ENCODE peak calls at places on chromosomes 5 and 9, in five cellular contexts. H, N, R, J and M are unnamed samples.

GRCh38 chr9:89969156-89969566 is 364.3 kb downstream of the GADD45G start:
- DNase-seq in H (peak), N (no peak), R (no peak), J (no peak), M (no peak)

GRCh38 chr5:61587120-61587519 is 255.1 kb downstream of the ZSWIM6 start:
- DNase-seq in H (no peak), J (no peak), N (no peak), R (no peak), M (no peak)

GRCh38 chr9:36717276-36717675 is 144.6 kb downstream of the MELK start:
- DNase-seq in H (no peak), N (no peak), R (no peak), J (no peak), M (no peak)

GRCh38 chr5:38878391-38879090 is 32.7 kb downstream of the OSMR start:
- DNase-seq in N (no peak), R (no peak), J (no peak), H (no peak), M (no peak)

GRCh38 chr5:179668404-179668803 is 12.4 kb downstream of the CBY3 start:
- DNase-seq in R (no peak), J (no peak), H (peak), N (no peak), M (peak)

GRCh38 chr9:826500-827280 is 14.8 kb upstream of the DMRT1 start:
- DNase-seq in R (no peak), J (no peak), H (peak), N (no peak), M (no peak)

GRCh38 chr9:91724609-91725505 is 225.2 kb downstream of the ROR2 start:
- DNase-seq in N (no peak), H (no peak), J (no peak), R (no peak), M (no peak)

GRCh38 chr5:52706775-52707174 is 80.9 kb upstream of the ITGA1 start:
- DNase-seq in J (no peak), H (no peak), R (no peak), N (no peak), M (no peak)

GRCh38 chr9:119365291-119366027 is 3.8 kb downstream of the BRINP1 start:
- DNase-seq in R (no peak), H (no peak), J (no peak), N (no peak), M (peak)

GRCh38 chr5:96817496-96817895 is 9.8 kb upstream of the ERAP1 start:
- DNase-seq in N (no peak), H (no peak), J (no peak), R (no peak), M (no peak)

GRCh38 chr5:67166886-67167285 is 29.7 kb downstream of the CD180 start:
- DNase-seq in J (no peak), R (no peak), N (no peak), H (no peak), M (no peak)
- H3K4me3 ChIP-seq in J (peak), R (no peak), N (peak), H (no peak), M (no peak)

DNA sequence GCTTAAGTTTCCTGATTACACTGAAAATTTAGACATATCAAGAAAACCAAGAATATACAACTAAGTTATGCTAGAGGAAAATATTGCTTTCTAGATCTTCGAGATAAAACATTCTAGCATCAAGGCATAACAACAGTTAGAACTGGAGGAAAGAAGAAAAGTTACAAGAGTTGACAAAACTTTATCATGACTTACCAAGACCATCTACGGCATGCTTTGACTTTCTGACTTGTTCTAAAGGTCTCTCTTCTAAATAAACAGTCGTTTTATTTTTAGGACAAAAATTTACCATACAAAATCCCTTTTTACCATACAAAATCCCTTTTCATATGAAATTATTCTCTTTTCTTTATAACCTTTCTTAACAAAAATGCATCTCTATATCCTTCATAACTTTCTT is 1110.1 kb upstream of the CDH10 start:
- DNase-seq in J (no peak), R (no peak), N (no peak), H (no peak), M (no peak)
- H3K4me3 ChIP-seq in J (no peak), R (no peak), N (no peak), H (no peak), M (no peak)

DNA sequence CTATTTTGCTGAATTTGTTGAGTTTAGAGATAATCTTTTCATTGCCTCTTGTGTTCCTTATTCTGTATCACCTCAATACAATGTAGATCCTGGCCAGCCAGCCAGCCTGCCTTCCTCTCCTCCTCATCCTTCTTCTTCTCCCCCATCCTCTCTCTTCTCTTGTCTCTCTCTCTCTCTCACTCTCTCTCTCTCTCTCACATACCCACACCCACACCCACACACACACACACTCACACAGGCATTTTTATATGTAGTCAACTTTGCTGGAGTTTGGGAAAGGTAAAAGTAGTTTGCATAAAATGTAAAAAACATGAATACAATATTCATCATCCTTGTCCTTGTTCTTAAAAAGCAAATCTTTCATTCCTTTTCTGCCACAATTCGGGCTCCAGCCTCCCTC is 60.5 kb downstream of the ZFAND5 start:
- DNase-seq in J (no peak), N (no peak), H (no peak), R (no peak), M (no peak)
- H3K4me3 ChIP-seq in J (peak), N (peak), H (no peak), R (no peak), M (no peak)

GRCh38 chr9:128685636-128686489 is 3.2 kb upstream of the SET start:
- DNase-seq in H (peak), N (peak), J (peak), R (no peak), M (no peak)
- H3K4me3 ChIP-seq in H (no peak), N (peak), J (peak), R (peak), M (no peak)

DNA sequence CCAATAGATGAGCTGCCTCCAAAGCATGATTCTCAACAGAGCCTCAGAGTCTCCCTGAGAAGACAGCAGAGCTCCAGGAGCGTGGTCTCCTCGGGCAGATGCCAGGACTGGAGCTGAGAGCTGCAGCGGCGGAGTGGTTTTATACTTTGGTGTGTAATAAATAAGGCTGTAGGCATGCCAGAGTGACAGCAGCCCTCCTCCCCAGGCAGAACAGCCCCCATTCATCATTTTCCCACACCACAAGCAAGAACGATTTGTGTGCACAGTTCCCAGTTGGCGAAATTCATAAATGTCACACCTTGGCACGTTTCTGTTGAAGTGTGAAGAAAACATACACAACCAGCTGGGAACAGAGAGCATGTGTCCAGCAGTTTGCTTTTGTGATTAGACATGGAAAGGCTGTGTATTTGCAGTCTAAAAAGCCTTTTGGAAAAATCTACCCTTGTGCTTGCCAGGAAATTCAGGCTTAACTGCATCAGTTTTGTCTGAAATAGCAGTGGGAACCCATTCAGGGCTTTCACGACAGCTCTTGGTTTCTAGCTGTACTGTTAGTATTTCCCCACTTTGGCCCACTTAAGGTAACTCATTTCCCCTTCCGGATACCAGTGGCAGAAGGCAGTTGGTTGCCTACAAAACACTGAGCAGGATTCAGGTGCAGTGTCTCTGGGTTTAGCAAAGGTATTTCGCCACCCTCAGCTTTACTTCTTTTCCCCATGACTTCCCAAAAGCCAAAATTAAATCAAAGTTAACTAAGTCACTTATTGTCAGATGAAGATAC is at the start of gene C1QTNF3:
- DNase-seq in H (no peak), R (no peak), J (no peak), N (no peak), M (peak)
- H3K4me3 ChIP-seq in H (no peak), R (no peak), J (peak), N (no peak), M (no peak)

DNA sequence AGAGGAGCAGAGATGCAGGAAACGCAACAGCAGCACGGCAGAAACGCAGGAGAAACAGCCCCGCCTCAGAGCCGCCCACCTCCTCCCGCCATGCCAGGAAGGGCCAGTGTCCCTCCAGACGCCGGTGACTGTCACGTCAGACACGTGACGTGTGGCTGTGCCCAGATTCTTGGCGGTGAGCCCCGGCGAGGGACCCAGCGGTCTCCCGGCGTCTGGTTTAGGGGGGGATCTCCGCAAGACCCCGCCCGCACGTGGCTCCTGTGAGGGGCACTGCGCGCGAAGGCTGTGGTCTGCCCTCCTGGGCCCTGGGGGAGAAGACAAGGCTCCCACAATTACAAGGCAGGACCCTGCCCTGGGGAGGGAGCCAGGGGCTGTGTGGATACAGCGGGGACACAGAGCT is 2.4 kb upstream of the LCN8 start:
- DNase-seq in R (no peak), J (peak), H (no peak), N (no peak), M (no peak)
- H3K4me3 ChIP-seq in R (no peak), J (no peak), H (no peak), N (no peak), M (no peak)

DNA sequence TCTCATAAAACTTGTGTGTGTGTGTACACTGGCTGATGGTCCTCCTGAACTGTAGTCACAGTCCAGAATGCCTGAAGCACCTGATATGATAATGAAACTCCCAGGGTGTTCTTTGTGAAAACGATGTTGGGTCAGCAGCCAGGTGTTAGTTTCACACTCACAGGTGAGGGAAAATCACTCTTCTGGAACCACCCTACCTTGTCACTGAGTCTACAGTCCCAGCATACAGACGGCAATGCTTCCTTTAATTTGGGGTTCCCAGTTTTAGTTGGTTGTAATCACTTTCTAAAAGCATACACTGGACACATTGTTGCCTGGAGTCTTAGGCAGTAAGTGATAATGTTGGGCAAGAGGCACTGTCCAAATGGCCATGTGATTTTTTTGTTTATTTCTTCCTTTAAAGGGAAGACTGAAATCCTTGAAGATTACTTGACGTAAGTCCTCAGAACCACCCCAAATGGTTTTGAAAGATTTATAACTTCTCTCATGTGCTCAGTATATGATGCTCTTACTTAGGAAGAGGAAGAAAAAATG is 18.2 kb upstream of the MGAT1 start:
- DNase-seq in N (no peak), R (no peak), H (no peak), J (no peak), M (no peak)
- H3K4me3 ChIP-seq in N (no peak), R (no peak), H (no peak), J (no peak), M (no peak)